ENCODE peak calls at places on chromosomes 11 and 22, in six cellular contexts. One of them, this sample, is unnamed.
A peak's percentile ranks its signal among the peaks of the same experiment; 100 is the strongest.

GRCh38 chr11:128629516-128630106 is 42.3 kb upstream of the ETS1 start:
- DNase-seq in K562: no peak
- DNase-seq in GM12878: no peak
- DNase-seq in HepG2: no peak
- DNase-seq in SK-N-SH: no peak
- DNase-seq in H1: no peak
- DNase-seq in this sample: no peak

GRCh38 chr11:124837491-124837856 is 27.8 kb upstream of the ROBO3 start:
- DNase-seq in HepG2: peak; percentile 58
- DNase-seq in SK-N-SH: peak; percentile 70
- DNase-seq in H1: no peak
- DNase-seq in K562: peak; percentile 67
- DNase-seq in GM12878: peak; percentile 2
- DNase-seq in this sample: peak; percentile 72

GRCh38 chr22:48236261-48236660 is 1473.8 kb downstream of the TBC1D22A start:
- DNase-seq in HepG2: no peak
- DNase-seq in GM12878: no peak
- DNase-seq in H1: no peak
- DNase-seq in K562: no peak
- DNase-seq in SK-N-SH: no peak
- DNase-seq in this sample: no peak

GRCh38 chr11:64343740-64344133 is 3.7 kb downstream of the CCDC88B start:
- DNase-seq in SK-N-SH: peak; percentile 79
- DNase-seq in GM12878: no peak
- DNase-seq in K562: no peak
- DNase-seq in HepG2: no peak
- DNase-seq in H1: no peak
- DNase-seq in this sample: no peak

GRCh38 chr11:125368757-125369156 is 127.3 kb downstream of the FEZ1 start:
- DNase-seq in HepG2: no peak
- DNase-seq in GM12878: no peak
- DNase-seq in K562: no peak
- DNase-seq in H1: no peak
- DNase-seq in SK-N-SH: no peak
- DNase-seq in this sample: no peak

GRCh38 chr11:35812850-35813249 is 131.0 kb upstream of the LDLRAD3 start:
- DNase-seq in GM12878: no peak
- DNase-seq in K562: no peak
- DNase-seq in SK-N-SH: no peak
- DNase-seq in HepG2: no peak
- DNase-seq in H1: no peak
- DNase-seq in this sample: no peak

GRCh38 chr11:73048446-73048845 is 93.7 kb downstream of the FCHSD2 start:
- DNase-seq in GM12878: no peak
- DNase-seq in K562: no peak
- DNase-seq in H1: no peak
- DNase-seq in HepG2: no peak
- DNase-seq in SK-N-SH: no peak
- DNase-seq in this sample: no peak

GRCh38 chr11:108786281-108786990 is 121.6 kb downstream of the DDX10 start:
- DNase-seq in K562: no peak
- DNase-seq in SK-N-SH: no peak
- DNase-seq in HepG2: no peak
- DNase-seq in GM12878: no peak
- DNase-seq in H1: no peak
- DNase-seq in this sample: no peak

GRCh38 chr22:25045176-25045575 is 92.7 kb downstream of the KIAA1671 start:
- DNase-seq in HepG2: no peak
- DNase-seq in SK-N-SH: no peak
- DNase-seq in H1: no peak
- DNase-seq in K562: no peak
- DNase-seq in GM12878: no peak
- DNase-seq in this sample: no peak

GRCh38 chr11:86089659-86090058 is 20.8 kb upstream of the PICALM start:
- DNase-seq in GM12878: no peak
- DNase-seq in H1: no peak
- DNase-seq in K562: no peak
- DNase-seq in HepG2: no peak
- DNase-seq in SK-N-SH: peak; percentile 63
- DNase-seq in this sample: no peak

GRCh38 chr11:118612378-118612777 is 5.0 kb downstream of the PHLDB1 start:
- DNase-seq in H1: no peak
- DNase-seq in HepG2: no peak
- DNase-seq in GM12878: no peak
- DNase-seq in K562: no peak
- DNase-seq in SK-N-SH: no peak
- DNase-seq in this sample: no peak

GRCh38 chr22:44102856-44103255 is 77.9 kb upstream of the PARVG start:
- DNase-seq in SK-N-SH: no peak
- DNase-seq in GM12878: no peak
- DNase-seq in HepG2: no peak
- DNase-seq in K562: no peak
- DNase-seq in H1: no peak
- DNase-seq in this sample: no peak

GRCh38 chr22:44100411-44100810 is 76.3 kb downstream of the PARVB start:
- DNase-seq in SK-N-SH: no peak
- DNase-seq in GM12878: no peak
- DNase-seq in H1: no peak
- DNase-seq in HepG2: no peak
- DNase-seq in K562: no peak
- DNase-seq in this sample: no peak

GRCh38 chr22:44099696-44100095 is 75.6 kb downstream of the PARVB start:
- DNase-seq in HepG2: no peak
- DNase-seq in SK-N-SH: no peak
- DNase-seq in K562: no peak
- DNase-seq in GM12878: no peak
- DNase-seq in H1: no peak
- DNase-seq in this sample: no peak

GRCh38 chr22:44103735-44104134 is 77.0 kb upstream of the PARVG start:
- DNase-seq in GM12878: no peak
- DNase-seq in K562: no peak
- DNase-seq in HepG2: no peak
- DNase-seq in H1: no peak
- DNase-seq in SK-N-SH: no peak
- DNase-seq in this sample: no peak

GRCh38 chr22:44102121-44102520 is 78.0 kb downstream of the PARVB start:
- DNase-seq in HepG2: no peak
- DNase-seq in K562: no peak
- DNase-seq in H1: no peak
- DNase-seq in GM12878: no peak
- DNase-seq in SK-N-SH: no peak
- DNase-seq in this sample: no peak
- H3K27ac ChIP-seq in HepG2: no peak overlapping the region
- H3K27ac ChIP-seq in K562: no peak overlapping the region
- H3K27ac ChIP-seq in H1: no peak overlapping the region
- H3K27ac ChIP-seq in GM12878: no peak overlapping the region
- H3K27ac ChIP-seq in SK-N-SH: no peak overlapping the region
- H3K27ac ChIP-seq in this sample: no peak overlapping the region

GRCh38 chr22:43996170-43996980 is 27.7 kb upstream of the PARVB start:
- DNase-seq in K562: no peak
- DNase-seq in HepG2: no peak
- DNase-seq in GM12878: peak; percentile 30
- DNase-seq in H1: no peak
- DNase-seq in SK-N-SH: no peak
- DNase-seq in this sample: no peak
- TF ChIP-seq SIN3A in K562: no peak
- TF ChIP-seq SIN3A in HepG2: no peak
- TF ChIP-seq SIN3A in GM12878: no peak
- TF ChIP-seq SIN3A in H1: no peak
- TF ChIP-seq SIN3A in SK-N-SH: no peak
- TF ChIP-seq SIN3A in this sample: no peak

DNA sequence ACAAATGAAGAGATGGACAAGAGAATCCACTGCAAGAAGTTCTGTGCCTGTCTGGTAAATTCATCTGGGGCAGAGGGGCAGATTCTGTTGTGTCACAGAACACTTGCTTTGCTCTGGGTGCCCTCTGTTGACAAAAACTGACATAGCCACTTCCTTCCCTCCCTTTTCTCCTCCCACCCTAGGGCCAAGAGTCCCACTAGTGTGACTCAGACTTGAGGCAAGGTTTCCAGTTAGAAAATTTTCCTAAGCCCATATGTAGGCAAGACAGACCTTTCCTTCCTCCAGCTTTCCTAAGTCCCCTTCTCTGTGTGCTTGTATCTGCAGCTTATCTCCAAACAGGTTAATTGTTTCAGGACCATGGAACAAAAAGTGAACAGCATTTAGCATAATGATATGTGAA is 106.8 kb downstream of the RBFOX2 start:
- DNase-seq in K562: peak; percentile 13
- DNase-seq in H1: no peak
- DNase-seq in SK-N-SH: peak; percentile 49
- DNase-seq in GM12878: peak; percentile 13
- DNase-seq in HepG2: peak; percentile 75
- DNase-seq in this sample: peak; percentile 76
- H3K4me2 ChIP-seq in K562: no peak overlapping the region
- H3K4me2 ChIP-seq in H1: no peak overlapping the region
- H3K4me2 ChIP-seq in SK-N-SH: peak overlapping the region; percentile 24
- H3K4me2 ChIP-seq in GM12878: no peak overlapping the region
- H3K4me2 ChIP-seq in HepG2: peak overlapping the region; percentile 48
- H3K4me2 ChIP-seq in this sample: peak overlapping the region; percentile 64

DNA sequence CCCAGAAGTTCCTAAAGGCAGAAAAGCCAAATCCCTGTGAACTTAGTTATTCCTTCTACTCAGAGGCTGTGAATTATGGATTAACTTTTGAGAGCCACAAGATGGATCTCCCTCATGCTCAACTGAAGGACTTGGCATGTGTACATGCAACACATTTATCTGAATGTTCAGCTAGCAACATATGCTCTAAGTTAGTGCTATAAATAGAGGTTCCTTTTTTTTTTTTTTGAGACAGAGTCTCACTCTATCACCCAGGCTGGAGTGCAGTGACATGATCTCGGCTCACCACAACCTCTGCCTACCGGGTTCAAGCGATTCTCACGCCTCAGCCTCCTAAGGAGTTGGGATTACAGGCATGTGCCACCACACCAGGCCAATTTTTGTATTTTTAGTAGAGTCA is 40.1 kb downstream of the EIF4ENIF1 start:
- DNase-seq in H1: no peak
- DNase-seq in SK-N-SH: no peak
- DNase-seq in HepG2: no peak
- DNase-seq in K562: no peak
- DNase-seq in GM12878: no peak
- DNase-seq in this sample: no peak
- H3K27ac ChIP-seq in H1: no peak overlapping the region
- H3K27ac ChIP-seq in SK-N-SH: no peak overlapping the region
- H3K27ac ChIP-seq in HepG2: no peak overlapping the region
- H3K27ac ChIP-seq in K562: no peak overlapping the region
- H3K27ac ChIP-seq in GM12878: peak overlapping the region; percentile 28
- H3K27ac ChIP-seq in this sample: no peak overlapping the region

GRCh38 chr11:9566561-9567063 is 6.9 kb upstream of the WEE1 start:
- DNase-seq in GM12878: no peak
- DNase-seq in SK-N-SH: no peak
- DNase-seq in K562: no peak
- DNase-seq in HepG2: no peak
- DNase-seq in H1: no peak
- DNase-seq in this sample: no peak
- TF ChIP-seq SIN3A in GM12878: no peak
- TF ChIP-seq SIN3A in SK-N-SH: no peak
- TF ChIP-seq SIN3A in K562: no peak
- TF ChIP-seq SIN3A in HepG2: no peak
- TF ChIP-seq SIN3A in H1: no peak
- TF ChIP-seq SIN3A in this sample: no peak

GRCh38 chr11:32092581-32093170 is 1.8 kb downstream of the RCN1 start:
- DNase-seq in H1: no peak
- DNase-seq in HepG2: peak; percentile 59
- DNase-seq in GM12878: no peak
- DNase-seq in K562: no peak
- DNase-seq in SK-N-SH: no peak
- DNase-seq in this sample: no peak
- H3K4me2 ChIP-seq in H1: peak overlapping the region; percentile 76
- H3K4me2 ChIP-seq in HepG2: peak overlapping the region; percentile 81
- H3K4me2 ChIP-seq in GM12878: peak overlapping the region; percentile 51
- H3K4me2 ChIP-seq in K562: no peak overlapping the region
- H3K4me2 ChIP-seq in SK-N-SH: peak overlapping the region; percentile 88
- H3K4me2 ChIP-seq in this sample: peak overlapping the region; percentile 90

DNA sequence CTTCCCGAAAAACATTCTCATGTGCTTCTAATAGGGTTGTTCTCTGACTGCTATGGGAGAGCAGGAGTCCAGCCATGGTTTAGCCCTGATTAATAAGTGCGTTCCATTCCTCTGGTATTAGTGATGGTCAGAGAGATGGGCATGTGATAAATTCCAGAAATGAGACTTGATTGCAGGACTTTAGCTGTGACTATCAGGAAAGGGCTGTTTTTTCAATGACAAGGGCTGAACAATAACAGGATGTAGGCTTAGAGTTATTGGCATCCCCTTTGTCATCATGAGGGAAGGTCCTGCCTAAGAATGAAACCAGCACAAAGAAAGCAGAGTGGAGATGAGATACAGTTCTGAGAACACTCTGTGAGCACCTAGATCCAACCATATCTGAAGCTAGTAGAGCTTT is 494.6 kb downstream of the MIAT start:
- DNase-seq in GM12878: no peak
- DNase-seq in H1: no peak
- DNase-seq in HepG2: no peak
- DNase-seq in SK-N-SH: no peak
- DNase-seq in K562: no peak
- DNase-seq in this sample: no peak
- H3K27ac ChIP-seq in GM12878: no peak overlapping the region
- H3K27ac ChIP-seq in H1: no peak overlapping the region
- H3K27ac ChIP-seq in HepG2: no peak overlapping the region
- H3K27ac ChIP-seq in SK-N-SH: no peak overlapping the region
- H3K27ac ChIP-seq in K562: no peak overlapping the region
- H3K27ac ChIP-seq in this sample: no peak overlapping the region